ENCODE peak calls at places on chromosome 14, in five cellular contexts. V is IMR-90, C is HepG2, P is K562, M is H1. W is an unnamed sample.
A peak's percentile ranks its signal among the peaks of the same experiment; 100 is the strongest.

GRCh38 chr14:60722163-60722835 is 1.9 kb downstream of the SIX4 start:
- DNase-seq in V (peak; percentile 79), C (peak; percentile 89), P (peak; percentile 54), M (no peak), W (peak; percentile 48)

GRCh38 chr14:68816183-68816942 is 23.5 kb upstream of the ZFP36L1 start:
- DNase-seq in V (peak; percentile 86), C (peak; percentile 63), P (peak; percentile 91), M (no peak), W (peak; percentile 92)

GRCh38 chr14:79279645-79280399 is 931.5 kb downstream of the DIO2 start:
- DNase-seq in V (peak; percentile 10), C (no peak), P (no peak), M (no peak), W (no peak)

GRCh38 chr14:85463512-85463911 is 66.4 kb upstream of the FLRT2 start:
- DNase-seq in V (no peak), C (no peak), P (no peak), M (no peak), W (no peak)

GRCh38 chr14:91138511-91139359 is 24.9 kb downstream of the DGLUCY start:
- DNase-seq in V (no peak), C (peak; percentile 40), P (peak; percentile 62), M (no peak), W (peak; percentile 62)

GRCh38 chr14:58763210-58763609 is 125.4 kb downstream of the DACT1 start:
- DNase-seq in V (no peak), C (no peak), P (no peak), M (no peak), W (no peak)

GRCh38 chr14:67392728-67393314 is 19.1 kb downstream of the PLEK2 start:
- DNase-seq in V (no peak), C (no peak), P (no peak), M (no peak), W (no peak)

GRCh38 chr14:86973177-86973576 is 1019.8 kb downstream of the GALC start:
- DNase-seq in V (no peak), C (no peak), P (no peak), M (no peak), W (no peak)

GRCh38 chr14:91796622-91797347 is 64.9 kb upstream of the CATSPERB start:
- DNase-seq in V (peak; percentile 28), C (no peak), P (no peak), M (no peak), W (no peak)

GRCh38 chr14:92787554-92787953 is 6.6 kb upstream of the GOLGA5 start:
- DNase-seq in V (no peak), C (no peak), P (no peak), M (no peak), W (no peak)

GRCh38 chr14:58395815-58396626 is at the start of gene TOMM20L:
- DNase-seq in V (peak; percentile 48), C (peak; percentile 72), P (peak; percentile 67), M (peak; percentile 53), W (peak; percentile 69)

GRCh38 chr14:105878125-105878524 is 351.7 kb downstream of the TMEM121 start:
- DNase-seq in V (no peak), C (no peak), P (no peak), M (no peak), W (no peak)

GRCh38 chr14:24607635-24608492 is 1.6 kb downstream of the GZMH start:
- DNase-seq in V (no peak), C (no peak), P (no peak), M (no peak), W (no peak)

GRCh38 chr14:53963491-53964227 is 7.0 kb upstream of the BMP4 start:
- DNase-seq in V (no peak), C (no peak), P (no peak), M (no peak), W (no peak)

GRCh38 chr14:95273041-95273978 is 46.4 kb downstream of the CLMN start:
- DNase-seq in V (no peak), C (peak; percentile 82), P (no peak), M (no peak), W (no peak)

DNA sequence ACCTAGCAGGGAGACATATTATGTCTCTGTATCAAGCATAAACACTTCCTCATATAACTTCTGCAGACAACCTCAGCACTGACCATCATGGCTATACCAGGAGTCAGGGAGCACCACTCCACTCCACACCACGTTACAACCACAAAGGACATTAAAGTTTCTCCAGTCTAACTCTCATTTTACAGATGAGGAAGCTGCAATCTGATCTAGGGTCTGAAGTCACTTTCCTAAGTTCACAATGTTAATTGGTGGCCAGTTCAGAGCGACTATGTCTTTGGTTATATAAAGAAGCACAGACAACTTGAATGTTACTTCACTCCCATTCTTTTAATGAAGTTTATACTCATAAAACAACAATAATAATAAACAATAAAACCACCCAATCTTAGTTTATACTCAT is 72.6 kb upstream of the SSTR1 start:
- DNase-seq in V (no peak), C (no peak), P (no peak), M (no peak), W (no peak)
- TF ChIP-seq MAFK in V (no peak), C (no peak), P (no peak), M (no peak), W (no peak)

GRCh38 chr14:72631401-72631800 is 262.5 kb downstream of the DPF3 start:
- DNase-seq in V (no peak), C (no peak), P (no peak), M (no peak), W (no peak)

GRCh38 chr14:72632727-72633126 is 261.2 kb downstream of the DPF3 start:
- DNase-seq in V (no peak), C (no peak), P (no peak), M (no peak), W (no peak)

GRCh38 chr14:72634910-72635647 is 258.8 kb downstream of the DPF3 start:
- DNase-seq in V (no peak), C (no peak), P (no peak), M (no peak), W (no peak)

GRCh38 chr14:72636094-72636493 is 257.8 kb downstream of the DPF3 start:
- DNase-seq in V (peak; percentile 79), C (no peak), P (no peak), M (no peak), W (no peak)

DNA sequence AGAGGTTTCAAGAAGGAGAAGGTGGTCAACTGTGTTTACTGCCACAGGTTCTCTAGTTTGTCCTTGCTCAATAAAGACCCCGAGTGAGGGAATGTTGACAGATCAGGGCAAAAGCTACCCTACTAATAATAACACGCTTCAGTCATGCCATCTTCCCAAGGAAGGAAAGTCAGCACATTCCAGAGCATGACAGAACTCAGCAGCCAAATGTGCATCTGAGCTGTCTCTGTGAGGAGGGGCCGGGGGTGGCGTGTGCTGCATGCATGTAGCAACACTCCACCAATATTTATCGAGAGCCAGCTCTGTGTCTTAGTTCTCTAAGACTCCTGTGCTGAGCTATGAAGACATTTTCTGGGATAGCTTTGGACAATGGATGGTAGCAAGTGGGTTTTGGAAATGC is 260.4 kb downstream of the DPF3 start:
- DNase-seq in V (no peak), C (no peak), P (no peak), M (no peak), W (no peak)
- TF ChIP-seq MAFK in V (peak; percentile 51), C (no peak), P (no peak), M (no peak), W (no peak)

GRCh38 chr14:22545842-22546721 is 42.9 kb downstream of the DAD1 start:
- DNase-seq in V (peak; percentile 89), C (no peak), P (no peak), M (no peak), W (no peak)
- TF ChIP-seq MAFK in V (no peak), C (no peak), P (no peak), M (no peak), W (no peak)

DNA sequence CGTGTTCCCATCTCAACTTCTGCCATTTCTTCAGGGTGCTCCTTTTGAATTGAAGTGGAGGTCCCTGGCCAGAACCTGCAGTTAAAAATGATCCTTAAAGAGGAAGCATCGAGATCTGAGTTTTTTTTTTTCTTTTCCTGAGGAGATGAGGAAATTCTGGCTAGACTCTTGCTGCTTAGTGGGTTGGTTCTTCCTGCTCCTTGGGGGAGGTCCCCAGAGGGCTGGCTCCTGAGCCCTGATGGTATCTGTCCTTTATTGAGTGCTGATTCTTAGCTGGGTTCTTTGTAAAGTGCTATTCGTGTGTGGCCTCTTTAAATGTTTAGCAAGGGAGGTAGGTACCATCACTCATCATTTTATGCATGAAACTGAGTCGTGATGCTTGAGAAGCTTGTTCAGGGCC is 11.7 kb downstream of the PELI2 start:
- DNase-seq in V (no peak), C (no peak), P (no peak), M (no peak), W (no peak)
- TF ChIP-seq MAFK in V (no peak), C (no peak), P (no peak), M (no peak), W (no peak)

GRCh38 chr14:70268760-70269159 is 80.0 kb upstream of the SLC8A3 start:
- DNase-seq in V (no peak), C (no peak), P (no peak), M (no peak), W (no peak)
- TF ChIP-seq MAFK in V (no peak), C (no peak), P (no peak), M (no peak), W (no peak)

DNA sequence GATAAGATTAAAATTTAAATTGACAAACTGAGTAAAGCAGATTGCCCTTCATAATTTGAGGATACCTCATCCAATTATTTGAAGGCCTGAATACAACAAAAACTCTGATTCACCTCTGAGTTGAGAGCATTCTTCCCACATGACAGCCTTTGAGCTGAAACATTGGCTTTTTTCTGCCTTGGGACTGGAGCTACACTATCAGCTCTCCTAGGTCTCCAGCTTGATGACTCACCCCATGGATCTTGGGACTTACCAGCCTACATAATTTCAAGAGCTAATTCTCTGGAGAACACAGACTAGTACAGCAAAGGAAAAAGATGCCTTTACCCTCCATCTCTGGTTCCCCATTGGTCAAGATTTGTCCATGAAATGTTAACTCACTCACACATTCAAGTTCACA is 555.1 kb downstream of the FOXG1 start:
- DNase-seq in V (peak; percentile 90), C (no peak), P (no peak), M (no peak), W (no peak)
- TF ChIP-seq MAFK in V (no peak), C (no peak), P (no peak), M (no peak), W (no peak)

GRCh38 chr14:50310445-50310844 is 1.6 kb downstream of the L2HGDH start:
- DNase-seq in V (no peak), C (no peak), P (no peak), M (no peak), W (no peak)

GRCh38 chr14:50311974-50312733 is at the start of the genes DMAC2L and L2HGDH:
- DNase-seq in V (peak; percentile 84), C (peak; percentile 91), P (peak; percentile 96), M (peak; percentile 84), W (peak; percentile 97)

GRCh38 chr14:50312734-50313054 is 570 bp downstream of the DMAC2L start:
- DNase-seq in V (no peak), C (peak; percentile 42), P (no peak), M (no peak), W (no peak)

GRCh38 chr14:50308363-50308762 is 3.7 kb downstream of the L2HGDH start:
- DNase-seq in V (peak; percentile 34), C (peak; percentile 40), P (no peak), M (no peak), W (no peak)

GRCh38 chr14:50311337-50311973 is 574 bp downstream of the L2HGDH start:
- DNase-seq in V (no peak), C (peak; percentile 5), P (no peak), M (no peak), W (no peak)
- TF ChIP-seq MAFK in V (no peak), C (no peak), P (no peak), M (no peak), W (no peak)

GRCh38 chr14:41606249-41607118 is at the start of gene LRFN5:
- DNase-seq in V (peak; percentile 49), C (no peak), P (no peak), M (no peak), W (no peak)
- TF ChIP-seq MAFK in V (no peak), C (no peak), P (no peak), M (no peak), W (no peak)

W was measured in A549.